ENCODE peak calls at places on chromosomes 3 and 15, in ten cellular contexts. J is AG08396; O is CD4-positive, alpha-beta memory T cell; L is stimulated activated CD4-positive, alpha-beta T cell treated with anti-CD3 and anti-CD28 coated beads, Interleukin-1b, Interleukin-23, amount 100 ng/mL, for 4 hours; W is omental fat pad; D is ELF-1; C is T-helper 1 cell; P is NCI-H748 treated with DMSO at 0.1 percent for 48 hours; X is activated naive CD4-positive, alpha-beta T cell treated with Interleukin-2 at 50 U/mL for 16 hours; Y is NCI-H510A treated with DMSO at 0.1 percent for 48 hours. K is an unnamed sample.

GRCh38 chr3:129346690-129347440 is 68.2 kb downstream of the HMCES start:
- DNase-seq in J (no peak), O (no peak), L (no peak), W (no peak), D (no peak), C (no peak), P (no peak), X (no peak), Y (no peak), K (no peak)

GRCh38 chr15:57215371-57215770 is 160.9 kb upstream of the CGNL1 start:
- DNase-seq in J (no peak), O (no peak), L (no peak), W (no peak), D (no peak), C (no peak), P (no peak), X (no peak), Y (no peak), K (no peak)

GRCh38 chr3:154971341-154971740 is 108.8 kb upstream of the MME start:
- DNase-seq in J (no peak), O (no peak), L (no peak), W (no peak), D (no peak), C (no peak), P (no peak), X (no peak), Y (no peak), K (no peak)

GRCh38 chr3:134430950-134431445 is 54.8 kb downstream of the ANAPC13 start:
- DNase-seq in J (no peak), O (no peak), L (no peak), W (no peak), D (no peak), C (no peak), P (peak), X (no peak), Y (peak), K (no peak)

GRCh38 chr3:18830087-18830486 is 318.2 kb upstream of the KCNH8 start:
- DNase-seq in J (no peak), O (no peak), L (no peak), W (no peak), D (no peak), C (no peak), P (no peak), X (no peak), Y (no peak), K (no peak)

GRCh38 chr3:140288575-140288974 is 353.6 kb downstream of the CLSTN2 start:
- DNase-seq in J (no peak), O (no peak), L (no peak), W (no peak), D (no peak), C (no peak), P (no peak), X (no peak), Y (no peak), K (no peak)

GRCh38 chr3:149612456-149612855 is 45.4 kb downstream of the WWTR1 start:
- DNase-seq in J (no peak), O (no peak), L (no peak), W (no peak), D (no peak), C (no peak), P (no peak), X (no peak), Y (no peak), K (no peak)

GRCh38 chr3:127822836-127823589 is 698 bp upstream of the MGLL start:
- DNase-seq in J (peak), O (no peak), L (no peak), W (no peak), D (no peak), C (no peak), P (no peak), X (no peak), Y (no peak), K (peak)

GRCh38 chr15:77819841-77820728 is 187.4 kb upstream of the LINGO1 start:
- DNase-seq in J (no peak), O (no peak), L (no peak), W (no peak), D (peak), C (no peak), P (peak), X (no peak), Y (no peak), K (peak)

GRCh38 chr3:81395739-81396138 is 365.7 kb downstream of the GBE1 start:
- DNase-seq in J (no peak), O (no peak), L (no peak), W (no peak), D (peak), C (no peak), P (no peak), X (no peak), Y (no peak), K (peak)

GRCh38 chr15:87877114-87877810 is 379.3 kb downstream of the NTRK3 start:
- DNase-seq in J (no peak), O (no peak), L (no peak), W (no peak), D (peak), C (no peak), P (no peak), X (no peak), Y (no peak), K (no peak)